ENCODE peak calls at places on chromosomes 13 and 19, in six cellular contexts. One of them, this sample, is unnamed. For H3K36me3, the result is how much of the 10 kb centered on the place peaks cover.

GRCh38 chr19:6228523-6229215 is 51.1 kb downstream of the MLLT1 start:
- DNase-seq in transverse colon: no peak
- DNase-seq in lower lobe of right lung: no peak
- DNase-seq in BE2C: peak
- DNase-seq in ovary: no peak
- DNase-seq in upper lobe of right lung: peak
- DNase-seq in this sample: no peak

GRCh38 chr13:98848736-98849135 is 96.3 kb upstream of the SLC15A1 start:
- DNase-seq in ovary: no peak
- DNase-seq in BE2C: no peak
- DNase-seq in upper lobe of right lung: no peak
- DNase-seq in lower lobe of right lung: no peak
- DNase-seq in transverse colon: no peak
- DNase-seq in this sample: no peak

GRCh38 chr13:46615888-46616531 is 63.0 kb downstream of the LRCH1 start:
- DNase-seq in ovary: no peak
- DNase-seq in lower lobe of right lung: no peak
- DNase-seq in transverse colon: no peak
- DNase-seq in upper lobe of right lung: no peak
- DNase-seq in BE2C: no peak
- DNase-seq in this sample: no peak

GRCh38 chr13:52903320-52903719 is 54.9 kb upstream of the PCDH8 start:
- DNase-seq in lower lobe of right lung: no peak
- DNase-seq in ovary: no peak
- DNase-seq in upper lobe of right lung: no peak
- DNase-seq in transverse colon: no peak
- DNase-seq in BE2C: no peak
- DNase-seq in this sample: no peak

GRCh38 chr13:72255908-72256307 is 388.9 kb upstream of the DACH1 start:
- DNase-seq in lower lobe of right lung: no peak
- DNase-seq in transverse colon: peak
- DNase-seq in ovary: no peak
- DNase-seq in upper lobe of right lung: no peak
- DNase-seq in BE2C: peak
- DNase-seq in this sample: peak

GRCh38 chr19:5130371-5131030 is 161.6 kb downstream of the KDM4B start:
- DNase-seq in ovary: no peak
- DNase-seq in upper lobe of right lung: no peak
- DNase-seq in BE2C: no peak
- DNase-seq in lower lobe of right lung: no peak
- DNase-seq in transverse colon: peak
- DNase-seq in this sample: no peak

GRCh38 chr13:48909088-48909389 is 66.7 kb upstream of the FNDC3A start:
- DNase-seq in lower lobe of right lung: no peak
- DNase-seq in transverse colon: peak
- DNase-seq in ovary: no peak
- DNase-seq in upper lobe of right lung: no peak
- DNase-seq in BE2C: no peak
- DNase-seq in this sample: no peak

GRCh38 chr13:46830405-46831005 is 33.5 kb upstream of the ESD start:
- DNase-seq in transverse colon: no peak
- DNase-seq in ovary: no peak
- DNase-seq in upper lobe of right lung: no peak
- DNase-seq in lower lobe of right lung: no peak
- DNase-seq in BE2C: no peak
- DNase-seq in this sample: no peak

GRCh38 chr13:31224174-31224669 is 24.4 kb downstream of the B3GLCT start:
- DNase-seq in lower lobe of right lung: no peak
- DNase-seq in transverse colon: no peak
- DNase-seq in upper lobe of right lung: no peak
- DNase-seq in BE2C: no peak
- DNase-seq in ovary: no peak
- DNase-seq in this sample: no peak

GRCh38 chr19:49335071-49335783 is at the start of gene CD37:
- DNase-seq in ovary: no peak
- DNase-seq in upper lobe of right lung: peak
- DNase-seq in BE2C: no peak
- DNase-seq in lower lobe of right lung: peak
- DNase-seq in transverse colon: peak
- DNase-seq in this sample: no peak

GRCh38 chr19:32550666-32551065 is 30.3 kb upstream of the PDCD5 start:
- DNase-seq in transverse colon: no peak
- DNase-seq in BE2C: no peak
- DNase-seq in ovary: no peak
- DNase-seq in lower lobe of right lung: no peak
- DNase-seq in upper lobe of right lung: no peak
- DNase-seq in this sample: no peak

GRCh38 chr13:43688230-43688907 is 98.4 kb downstream of the ENOX1 start:
- DNase-seq in upper lobe of right lung: no peak
- DNase-seq in lower lobe of right lung: no peak
- DNase-seq in ovary: no peak
- DNase-seq in BE2C: peak
- DNase-seq in transverse colon: no peak
- DNase-seq in this sample: no peak

GRCh38 chr19:46416077-46416709 is 2.8 kb upstream of the CCDC8 start:
- DNase-seq in transverse colon: peak
- DNase-seq in upper lobe of right lung: peak
- DNase-seq in lower lobe of right lung: peak
- DNase-seq in ovary: peak
- DNase-seq in BE2C: peak
- DNase-seq in this sample: peak

GRCh38 chr19:41352609-41353465 is 885 bp downstream of the TGFB1 start:
- DNase-seq in ovary: peak
- DNase-seq in transverse colon: peak
- DNase-seq in upper lobe of right lung: peak
- DNase-seq in BE2C: peak
- DNase-seq in lower lobe of right lung: peak
- DNase-seq in this sample: peak

GRCh38 chr13:36029171-36029570 is 102.0 kb downstream of the DCLK1 start:
- DNase-seq in ovary: no peak
- DNase-seq in BE2C: no peak
- DNase-seq in upper lobe of right lung: no peak
- DNase-seq in lower lobe of right lung: no peak
- DNase-seq in transverse colon: no peak
- DNase-seq in this sample: peak

GRCh38 chr19:51093510-51094345 is 11.0 kb upstream of the KLK14 start:
- DNase-seq in lower lobe of right lung: no peak
- DNase-seq in BE2C: no peak
- DNase-seq in ovary: no peak
- DNase-seq in transverse colon: no peak
- DNase-seq in upper lobe of right lung: no peak
- DNase-seq in this sample: peak

GRCh38 chr13:40476175-40476958 is 190.1 kb downstream of the FOXO1 start:
- DNase-seq in ovary: no peak
- DNase-seq in transverse colon: no peak
- DNase-seq in upper lobe of right lung: no peak
- DNase-seq in BE2C: no peak
- DNase-seq in lower lobe of right lung: no peak
- DNase-seq in this sample: no peak

GRCh38 chr13:60509601-60510386 is 112.8 kb downstream of the TDRD3 start:
- DNase-seq in BE2C: no peak
- DNase-seq in upper lobe of right lung: no peak
- DNase-seq in ovary: no peak
- DNase-seq in transverse colon: no peak
- DNase-seq in lower lobe of right lung: no peak
- DNase-seq in this sample: peak

GRCh38 chr13:33169273-33169980 is 116.1 kb downstream of the STARD13 start:
- DNase-seq in BE2C: no peak
- DNase-seq in lower lobe of right lung: no peak
- DNase-seq in transverse colon: no peak
- DNase-seq in upper lobe of right lung: no peak
- DNase-seq in ovary: no peak
- DNase-seq in this sample: peak

DNA sequence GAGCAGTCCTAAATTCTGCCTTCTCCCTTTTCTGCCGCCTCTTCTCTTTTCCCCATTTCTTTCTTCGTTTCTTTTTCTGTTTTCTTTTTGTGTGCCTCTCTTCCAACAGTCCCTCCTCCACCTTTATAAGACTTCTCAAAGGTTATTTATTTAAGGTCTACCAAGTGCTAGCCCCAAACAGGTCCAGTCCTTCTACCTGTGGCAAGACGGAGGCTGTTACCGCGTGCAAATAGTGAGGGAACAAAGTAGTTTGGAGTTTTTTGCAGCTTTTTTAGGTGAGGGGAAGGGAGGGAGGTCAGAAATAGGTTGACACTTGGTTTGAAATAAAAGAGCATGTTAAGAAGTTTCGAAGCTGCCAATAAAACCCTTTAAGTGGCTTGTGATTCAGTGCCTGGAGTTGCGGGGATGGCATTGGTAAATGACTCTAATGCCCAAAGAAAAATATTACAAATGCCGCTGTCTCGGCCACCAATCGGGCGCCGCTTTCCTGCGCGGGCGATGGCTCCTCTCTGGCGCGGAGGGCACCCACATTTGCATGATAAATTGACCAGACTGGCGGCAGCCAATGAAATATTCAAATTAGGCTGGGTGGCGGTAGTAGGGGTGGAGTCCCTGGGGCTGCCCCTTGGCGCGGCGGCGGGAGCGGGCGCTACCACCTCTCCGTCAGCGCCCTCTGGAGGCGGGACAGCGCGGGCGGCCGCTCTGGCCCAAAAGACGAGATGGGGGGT is 7.5 kb upstream of the TSHZ3 start:
- DNase-seq in BE2C: no peak
- DNase-seq in upper lobe of right lung: peak
- DNase-seq in transverse colon: peak
- DNase-seq in lower lobe of right lung: peak
- DNase-seq in ovary: no peak
- DNase-seq in this sample: no peak
- TF ChIP-seq CTCF in BE2C: no peak
- TF ChIP-seq CTCF in upper lobe of right lung: peak
- TF ChIP-seq CTCF in transverse colon: peak
- TF ChIP-seq CTCF in lower lobe of right lung: peak
- TF ChIP-seq CTCF in ovary: no peak
- TF ChIP-seq CTCF in this sample: peak

GRCh38 chr13:78777973-78778372 is 119.0 kb upstream of the OBI1 start:
- DNase-seq in ovary: no peak
- DNase-seq in upper lobe of right lung: no peak
- DNase-seq in BE2C: no peak
- DNase-seq in lower lobe of right lung: no peak
- DNase-seq in transverse colon: no peak
- DNase-seq in this sample: no peak
- H3K4me3 ChIP-seq in ovary: no peak
- H3K4me3 ChIP-seq in upper lobe of right lung: no peak
- H3K4me3 ChIP-seq in BE2C: no peak
- H3K4me3 ChIP-seq in lower lobe of right lung: no peak
- H3K4me3 ChIP-seq in transverse colon: no peak
- H3K4me3 ChIP-seq in this sample: no peak

DNA sequence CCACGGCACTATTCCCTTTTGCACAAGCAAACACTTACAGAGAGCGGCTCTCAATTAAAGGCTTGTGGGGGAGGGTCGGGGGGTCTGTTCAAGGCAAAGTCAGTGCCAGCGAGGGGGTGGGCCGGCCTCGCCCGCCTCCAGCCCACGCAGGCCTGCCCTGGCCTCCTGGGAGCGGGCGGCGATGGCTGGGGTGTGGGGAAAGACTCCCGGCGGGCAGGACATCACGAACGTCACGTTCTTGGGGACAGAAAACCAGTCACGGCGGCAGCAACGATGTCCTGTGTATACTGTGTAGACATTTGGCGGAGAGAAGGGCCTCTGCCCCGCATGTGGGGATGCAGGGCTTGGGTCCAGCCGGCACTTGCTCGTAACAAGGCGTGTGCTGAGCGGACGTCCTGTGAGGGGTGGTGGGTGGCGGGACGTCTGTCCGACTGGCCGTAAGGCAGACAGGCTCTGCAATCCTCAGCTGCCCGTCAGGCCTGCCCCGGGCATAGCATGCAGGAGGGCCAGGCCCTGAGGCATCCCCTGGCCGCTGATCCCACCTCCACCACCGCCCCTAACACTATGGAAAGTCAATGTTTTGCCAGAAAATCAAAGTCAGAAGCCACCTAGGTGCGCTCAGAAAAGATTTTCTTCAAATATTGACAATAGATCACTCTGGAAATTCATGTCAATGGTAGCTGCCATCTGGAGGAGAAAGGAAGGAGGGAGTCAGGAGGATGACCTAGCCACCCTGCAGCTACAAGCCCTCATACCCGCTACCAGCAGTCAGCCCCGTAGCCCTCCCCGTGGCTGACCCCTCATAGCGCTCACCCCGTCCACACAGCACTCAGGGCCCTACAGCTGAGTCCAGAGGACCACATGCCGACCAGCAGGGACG is 5.8 kb upstream of the EPHX3 start:
- DNase-seq in upper lobe of right lung: no peak
- DNase-seq in transverse colon: no peak
- DNase-seq in BE2C: no peak
- DNase-seq in ovary: no peak
- DNase-seq in lower lobe of right lung: no peak
- DNase-seq in this sample: no peak
- H3K36me3 ChIP-seq in upper lobe of right lung: half or more
- H3K36me3 ChIP-seq in transverse colon: under half
- H3K36me3 ChIP-seq in BE2C: half or more
- H3K36me3 ChIP-seq in ovary: under half
- H3K36me3 ChIP-seq in lower lobe of right lung: half or more
- H3K36me3 ChIP-seq in this sample: under half

GRCh38 chr13:113211774-113212173 is 2.4 kb downstream of the CUL4A start:
- DNase-seq in transverse colon: no peak
- DNase-seq in upper lobe of right lung: no peak
- DNase-seq in lower lobe of right lung: no peak
- DNase-seq in BE2C: peak
- DNase-seq in ovary: no peak
- DNase-seq in this sample: no peak
- TF ChIP-seq CTCF in transverse colon: no peak
- TF ChIP-seq CTCF in upper lobe of right lung: no peak
- TF ChIP-seq CTCF in lower lobe of right lung: no peak
- TF ChIP-seq CTCF in BE2C: peak
- TF ChIP-seq CTCF in ovary: no peak
- TF ChIP-seq CTCF in this sample: no peak

DNA sequence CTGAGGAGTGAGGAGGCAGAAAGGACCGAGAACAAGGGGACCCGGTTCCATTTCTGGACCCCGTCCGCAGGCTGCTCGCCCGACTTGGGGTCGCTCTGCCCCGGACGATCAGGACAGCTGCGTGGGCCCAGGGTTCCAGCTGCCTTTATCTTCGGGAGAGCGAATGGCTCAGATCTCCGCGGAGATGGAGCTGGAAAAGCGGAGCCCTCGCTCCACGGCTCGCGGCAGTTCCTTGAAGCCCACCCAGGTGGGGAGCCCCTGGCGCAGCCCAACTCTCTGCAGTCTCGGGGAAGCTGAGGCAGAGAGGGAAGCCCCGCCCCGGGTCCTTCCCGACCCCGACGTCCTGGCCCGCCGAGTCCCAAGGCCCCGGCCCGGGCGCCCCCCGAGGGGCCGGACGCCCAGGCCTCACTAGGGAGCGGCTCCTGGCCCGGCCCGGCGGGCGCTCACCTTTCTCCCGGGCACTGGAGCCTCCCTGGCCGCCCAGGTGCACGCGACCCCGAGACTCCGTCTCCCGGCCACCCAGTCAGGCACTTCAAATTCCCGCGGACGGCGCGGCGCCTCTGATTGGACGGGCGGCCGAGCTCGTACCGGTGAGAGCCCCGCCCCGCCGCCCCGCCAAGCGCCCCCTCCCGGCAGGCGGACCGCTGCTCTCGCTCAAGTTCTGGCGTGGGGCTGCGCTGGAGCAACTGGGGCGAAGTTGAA is 485.7 kb downstream of the UQCRFS1 start:
- DNase-seq in ovary: no peak
- DNase-seq in lower lobe of right lung: no peak
- DNase-seq in transverse colon: no peak
- DNase-seq in BE2C: no peak
- DNase-seq in upper lobe of right lung: peak
- DNase-seq in this sample: no peak
- H3K4me3 ChIP-seq in ovary: no peak
- H3K4me3 ChIP-seq in lower lobe of right lung: no peak
- H3K4me3 ChIP-seq in transverse colon: peak
- H3K4me3 ChIP-seq in BE2C: no peak
- H3K4me3 ChIP-seq in upper lobe of right lung: peak
- H3K4me3 ChIP-seq in this sample: no peak